ENCODE peak calls at places on chromosomes 3 and 15, in seven cellular contexts. One of them, this sample, is unnamed.

GRCh38 chr3:151382671-151383070 is 1.9 kb downstream of the P2RY12 start:
- DNase-seq in neuronal stem cell: no peak
- DNase-seq in fibroblast of the conjunctiva: no peak
- DNase-seq in GM12892: no peak
- DNase-seq in EL: no peak
- DNase-seq in cardiac fibroblast: no peak
- DNase-seq in HEK293T: no peak
- DNase-seq in this sample: no peak

GRCh38 chr15:73633111-73633990 is at the start of gene NPTN:
- DNase-seq in neuronal stem cell: peak
- DNase-seq in fibroblast of the conjunctiva: peak
- DNase-seq in cardiac fibroblast: peak
- DNase-seq in GM12892: peak
- DNase-seq in HEK293T: peak
- DNase-seq in EL: peak
- DNase-seq in this sample: peak

GRCh38 chr3:126664591-126665214 is 9.8 kb upstream of the TXNRD3 start:
- DNase-seq in neuronal stem cell: no peak
- DNase-seq in HEK293T: no peak
- DNase-seq in cardiac fibroblast: peak
- DNase-seq in EL: no peak
- DNase-seq in GM12892: no peak
- DNase-seq in fibroblast of the conjunctiva: no peak
- DNase-seq in this sample: peak

GRCh38 chr3:134332344-134332743 is 41.9 kb downstream of the AMOTL2 start:
- DNase-seq in EL: no peak
- DNase-seq in neuronal stem cell: no peak
- DNase-seq in GM12892: no peak
- DNase-seq in fibroblast of the conjunctiva: no peak
- DNase-seq in cardiac fibroblast: no peak
- DNase-seq in HEK293T: no peak
- DNase-seq in this sample: no peak

GRCh38 chr15:73442436-73442835 is 528 bp upstream of the REC114 start:
- DNase-seq in fibroblast of the conjunctiva: no peak
- DNase-seq in neuronal stem cell: no peak
- DNase-seq in EL: no peak
- DNase-seq in cardiac fibroblast: no peak
- DNase-seq in GM12892: no peak
- DNase-seq in HEK293T: no peak
- DNase-seq in this sample: no peak

GRCh38 chr3:120173056-120173675 is 78.9 kb upstream of the GSK3B start:
- DNase-seq in HEK293T: no peak
- DNase-seq in GM12892: no peak
- DNase-seq in cardiac fibroblast: peak
- DNase-seq in EL: no peak
- DNase-seq in neuronal stem cell: no peak
- DNase-seq in fibroblast of the conjunctiva: no peak
- DNase-seq in this sample: peak

GRCh38 chr15:42456971-42457370 is 34.0 kb downstream of the ZNF106 start:
- DNase-seq in GM12892: no peak
- DNase-seq in cardiac fibroblast: peak
- DNase-seq in EL: peak
- DNase-seq in fibroblast of the conjunctiva: peak
- DNase-seq in neuronal stem cell: no peak
- DNase-seq in HEK293T: no peak
- DNase-seq in this sample: peak

GRCh38 chr3:105957722-105958121 is 88.9 kb upstream of the CBLB start:
- DNase-seq in EL: peak
- DNase-seq in fibroblast of the conjunctiva: no peak
- DNase-seq in neuronal stem cell: no peak
- DNase-seq in cardiac fibroblast: peak
- DNase-seq in GM12892: no peak
- DNase-seq in HEK293T: no peak
- DNase-seq in this sample: peak

GRCh38 chr3:157844770-157845522 is 261.3 kb downstream of the SHOX2 start:
- DNase-seq in GM12892: no peak
- DNase-seq in fibroblast of the conjunctiva: peak
- DNase-seq in EL: peak
- DNase-seq in HEK293T: no peak
- DNase-seq in neuronal stem cell: no peak
- DNase-seq in cardiac fibroblast: no peak
- DNase-seq in this sample: peak

GRCh38 chr15:62075595-62076279 is 9.0 kb downstream of the C2CD4A start:
- DNase-seq in EL: no peak
- DNase-seq in HEK293T: no peak
- DNase-seq in cardiac fibroblast: peak
- DNase-seq in GM12892: no peak
- DNase-seq in neuronal stem cell: no peak
- DNase-seq in fibroblast of the conjunctiva: no peak
- DNase-seq in this sample: peak

GRCh38 chr15:78334845-78335244 is 5.3 kb upstream of the CRABP1 start:
- DNase-seq in EL: no peak
- DNase-seq in neuronal stem cell: no peak
- DNase-seq in fibroblast of the conjunctiva: no peak
- DNase-seq in GM12892: no peak
- DNase-seq in HEK293T: no peak
- DNase-seq in cardiac fibroblast: no peak
- DNase-seq in this sample: no peak

GRCh38 chr3:16219777-16220176 is 45.0 kb downstream of the DPH3 start:
- DNase-seq in GM12892: no peak
- DNase-seq in fibroblast of the conjunctiva: no peak
- DNase-seq in HEK293T: no peak
- DNase-seq in neuronal stem cell: no peak
- DNase-seq in cardiac fibroblast: no peak
- DNase-seq in EL: no peak
- DNase-seq in this sample: no peak

GRCh38 chr15:59339252-59339672 is 33.4 kb downstream of the MYO1E start:
- DNase-seq in GM12892: no peak
- DNase-seq in HEK293T: no peak
- DNase-seq in neuronal stem cell: no peak
- DNase-seq in cardiac fibroblast: peak
- DNase-seq in EL: peak
- DNase-seq in fibroblast of the conjunctiva: peak
- DNase-seq in this sample: peak

GRCh38 chr3:71990545-71990944 is 205.6 kb upstream of the PROK2 start:
- DNase-seq in cardiac fibroblast: no peak
- DNase-seq in neuronal stem cell: no peak
- DNase-seq in GM12892: no peak
- DNase-seq in EL: no peak
- DNase-seq in HEK293T: no peak
- DNase-seq in fibroblast of the conjunctiva: no peak
- DNase-seq in this sample: no peak

GRCh38 chr3:138464490-138464860 is 30.1 kb downstream of the ESYT3 start:
- DNase-seq in HEK293T: no peak
- DNase-seq in GM12892: no peak
- DNase-seq in neuronal stem cell: no peak
- DNase-seq in cardiac fibroblast: no peak
- DNase-seq in EL: no peak
- DNase-seq in fibroblast of the conjunctiva: no peak
- DNase-seq in this sample: no peak

GRCh38 chr3:9681723-9682081 is 21.9 kb upstream of the CPNE9 start:
- DNase-seq in fibroblast of the conjunctiva: no peak
- DNase-seq in neuronal stem cell: no peak
- DNase-seq in EL: no peak
- DNase-seq in HEK293T: no peak
- DNase-seq in cardiac fibroblast: no peak
- DNase-seq in GM12892: no peak
- DNase-seq in this sample: no peak

This sample was measured in GM23248.